ENCODE peak calls at places on chromosomes 3 and 15, in seven cellular contexts. U, P, H, V, O, F and N are unnamed samples.
A peak's percentile ranks its signal among the peaks of the same experiment; 100 is the strongest.

GRCh38 chr3:127092368-127092767 is 100.6 kb upstream of the PRR23E start:
- DNase-seq in H (no peak), O (no peak), P (no peak), F (no peak), V (no peak), U (no peak), N (no peak)

GRCh38 chr15:31155136-31155535 is 53.6 kb upstream of the TRPM1 start:
- DNase-seq in V (no peak), P (no peak), H (no peak), U (no peak), O (no peak), F (no peak), N (no peak)

GRCh38 chr3:101195951-101196713 is 124.2 kb downstream of the IMPG2 start:
- DNase-seq in U (peak; percentile 23), V (peak; percentile 77), P (peak; percentile 42), H (no peak), O (no peak), F (no peak), N (no peak)

GRCh38 chr3:49470714-49471420 is 800 bp downstream of the DAG1 start:
- DNase-seq in U (no peak), P (no peak), V (peak; percentile 39), H (no peak), F (no peak), O (peak; percentile 3), N (no peak)

GRCh38 chr3:37872413-37873160 is 10.9 kb downstream of the CTDSPL start:
- DNase-seq in H (no peak), F (no peak), V (peak; percentile 25), O (no peak), P (no peak), U (no peak), N (no peak)

GRCh38 chr3:94433811-94434210 is 370.9 kb downstream of the NSUN3 start:
- DNase-seq in P (no peak), U (no peak), O (no peak), F (no peak), V (no peak), H (no peak), N (no peak)

GRCh38 chr3:111070772-111071256 is 802 bp upstream of the NECTIN3 start:
- DNase-seq in U (no peak), V (no peak), F (peak; percentile 31), H (no peak), O (peak; percentile 34), P (no peak), N (peak; percentile 43)

GRCh38 chr15:84633311-84634227 is 20.5 kb downstream of the WDR73 start:
- DNase-seq in U (no peak), H (peak; percentile 72), P (peak; percentile 52), F (peak; percentile 79), O (peak; percentile 62), V (peak; percentile 88), N (peak; percentile 48)

GRCh38 chr15:58361291-58361759 is 70.5 kb upstream of the LIPC start:
- DNase-seq in U (peak; percentile 87), H (no peak), O (no peak), P (peak; percentile 95), F (no peak), V (peak; percentile 93), N (no peak)

GRCh38 chr15:99707481-99708270 is 25.6 kb downstream of the LYSMD4 start:
- DNase-seq in V (peak; percentile 90), P (peak; percentile 68), F (peak; percentile 67), H (no peak), O (no peak), U (no peak), N (no peak)

GRCh38 chr3:12120374-12121140 is 38.2 kb downstream of the TIMP4 start:
- DNase-seq in F (no peak), U (no peak), V (no peak), H (no peak), P (no peak), O (no peak), N (no peak)

GRCh38 chr15:40182358-40183029 is 21.6 kb downstream of the BUB1B start:
- DNase-seq in P (no peak), H (no peak), V (no peak), O (no peak), U (no peak), F (no peak), N (no peak)

GRCh38 chr3:177596248-177596821 is 399.1 kb upstream of the TBL1XR1 start:
- DNase-seq in H (no peak), F (no peak), U (no peak), O (no peak), V (no peak), P (no peak), N (no peak)

GRCh38 chr3:123342631-123343080 is 106.2 kb downstream of the ADCY5 start:
- DNase-seq in O (no peak), P (no peak), F (no peak), H (no peak), V (no peak), U (no peak), N (no peak)

GRCh38 chr15:61871926-61872522 is 188.2 kb downstream of the VPS13C start:
- DNase-seq in U (no peak), O (peak; percentile 2), H (no peak), V (peak; percentile 26), F (no peak), P (peak; percentile 7), N (no peak)

GRCh38 chr15:101123222-101123910 is 128.5 kb downstream of the CHSY1 start:
- DNase-seq in F (no peak), H (no peak), V (peak; percentile 56), P (no peak), U (peak; percentile 74), O (no peak), N (no peak)

GRCh38 chr3:123076496-123077418 is 9.9 kb downstream of the PDIA5 start:
- DNase-seq in O (no peak), P (no peak), U (no peak), V (no peak), F (no peak), H (no peak), N (no peak)